ENCODE peak calls at places on chromosomes 2 and 18, in four cellular contexts. One of them, this sample, is unnamed.

GRCh38 chr2:212536385-212537310 is 2.0 kb downstream of the ERBB4 start:
- DNase-seq in HTR-8/SVneo: no peak
- DNase-seq in LHCN-M2: no peak
- DNase-seq in AG04450: no peak
- DNase-seq in this sample: peak; percentile 65

GRCh38 chr2:239259603-239260298 is 141.1 kb downstream of the HDAC4 start:
- DNase-seq in LHCN-M2: no peak
- DNase-seq in AG04450: no peak
- DNase-seq in HTR-8/SVneo: no peak
- DNase-seq in this sample: no peak

GRCh38 chr2:158191076-158191566 is 89.4 kb downstream of the UPP2 start:
- DNase-seq in AG04450: no peak
- DNase-seq in LHCN-M2: no peak
- DNase-seq in HTR-8/SVneo: no peak
- DNase-seq in this sample: peak; percentile 71

GRCh38 chr2:157333304-157334047 is 7.9 kb upstream of the ERMN start:
- DNase-seq in HTR-8/SVneo: no peak
- DNase-seq in LHCN-M2: no peak
- DNase-seq in AG04450: no peak
- DNase-seq in this sample: no peak

GRCh38 chr2:72513011-72513410 is 312.8 kb downstream of the EXOC6B start:
- DNase-seq in HTR-8/SVneo: no peak
- DNase-seq in AG04450: no peak
- DNase-seq in LHCN-M2: no peak
- DNase-seq in this sample: no peak

GRCh38 chr2:285506-285905 is 2.4 kb downstream of the ALKAL2 start:
- DNase-seq in AG04450: peak; percentile 36
- DNase-seq in HTR-8/SVneo: peak; percentile 29
- DNase-seq in LHCN-M2: no peak
- DNase-seq in this sample: no peak

GRCh38 chr2:165953306-165953654 is 296 bp downstream of the TTC21B start:
- DNase-seq in HTR-8/SVneo: no peak
- DNase-seq in LHCN-M2: no peak
- DNase-seq in AG04450: no peak
- DNase-seq in this sample: no peak

GRCh38 chr2:240922982-240923537 is 16.9 kb downstream of the CROCC2 start:
- DNase-seq in LHCN-M2: no peak
- DNase-seq in AG04450: no peak
- DNase-seq in HTR-8/SVneo: no peak
- DNase-seq in this sample: no peak

GRCh38 chr2:85250045-85250444 is 77.7 kb downstream of the TGOLN2 start:
- DNase-seq in LHCN-M2: peak; percentile 27
- DNase-seq in AG04450: no peak
- DNase-seq in HTR-8/SVneo: no peak
- DNase-seq in this sample: no peak

GRCh38 chr2:31199206-31199605 is 18.1 kb downstream of the CAPN14 start:
- DNase-seq in AG04450: no peak
- DNase-seq in LHCN-M2: no peak
- DNase-seq in HTR-8/SVneo: no peak
- DNase-seq in this sample: no peak

GRCh38 chr2:172427256-172427989 is at the start of gene ITGA6:
- DNase-seq in LHCN-M2: peak; percentile 62
- DNase-seq in AG04450: no peak
- DNase-seq in HTR-8/SVneo: peak; percentile 67
- DNase-seq in this sample: peak; percentile 79

GRCh38 chr2:180787330-180787729 is 193.1 kb upstream of the UBE2E3 start:
- DNase-seq in LHCN-M2: no peak
- DNase-seq in AG04450: no peak
- DNase-seq in HTR-8/SVneo: no peak
- DNase-seq in this sample: no peak

GRCh38 chr18:48679236-48679635 is 140.4 kb downstream of the CTIF start:
- DNase-seq in HTR-8/SVneo: no peak
- DNase-seq in LHCN-M2: no peak
- DNase-seq in AG04450: no peak
- DNase-seq in this sample: no peak

GRCh38 chr2:3008551-3009498 is 368.8 kb downstream of the EIPR1 start:
- DNase-seq in AG04450: no peak
- DNase-seq in LHCN-M2: no peak
- DNase-seq in HTR-8/SVneo: no peak
- DNase-seq in this sample: no peak

GRCh38 chr18:45506951-45507350 is 108.3 kb upstream of the SLC14A2 start:
- DNase-seq in AG04450: no peak
- DNase-seq in HTR-8/SVneo: no peak
- DNase-seq in LHCN-M2: no peak
- DNase-seq in this sample: no peak

GRCh38 chr2:47230418-47230817 is 75.3 kb upstream of the STPG4 start:
- DNase-seq in LHCN-M2: peak; percentile 70
- DNase-seq in HTR-8/SVneo: no peak
- DNase-seq in AG04450: no peak
- DNase-seq in this sample: no peak

GRCh38 chr2:136361521-136361920 is 243.6 kb upstream of the CXCR4 start:
- DNase-seq in LHCN-M2: no peak
- DNase-seq in HTR-8/SVneo: no peak
- DNase-seq in AG04450: no peak
- DNase-seq in this sample: no peak

GRCh38 chr2:28821295-28821958 is 10.8 kb downstream of the SPDYA start:
- DNase-seq in LHCN-M2: peak; percentile 49
- DNase-seq in AG04450: no peak
- DNase-seq in HTR-8/SVneo: peak; percentile 60
- DNase-seq in this sample: peak; percentile 85

GRCh38 chr2:30663321-30663720 is 143.9 kb downstream of the CAPN13 start:
- DNase-seq in LHCN-M2: no peak
- DNase-seq in HTR-8/SVneo: no peak
- DNase-seq in AG04450: no peak
- DNase-seq in this sample: no peak

GRCh38 chr2:167924556-167924955 is 322.8 kb downstream of the STK39 start:
- DNase-seq in HTR-8/SVneo: no peak
- DNase-seq in AG04450: no peak
- DNase-seq in LHCN-M2: peak; percentile 5
- DNase-seq in this sample: peak; percentile 72

GRCh38 chr18:12423820-12424219 is 16.1 kb downstream of the PRELID3A start:
- DNase-seq in LHCN-M2: no peak
- DNase-seq in AG04450: no peak
- DNase-seq in HTR-8/SVneo: no peak
- DNase-seq in this sample: no peak

GRCh38 chr2:16546128-16546754 is 119.4 kb downstream of the CYRIA start:
- DNase-seq in LHCN-M2: peak; percentile 49
- DNase-seq in HTR-8/SVneo: no peak
- DNase-seq in AG04450: no peak
- DNase-seq in this sample: peak; percentile 93

GRCh38 chr2:217643814-217644301 is 358.9 kb downstream of the TNS1 start:
- DNase-seq in HTR-8/SVneo: no peak
- DNase-seq in AG04450: no peak
- DNase-seq in LHCN-M2: no peak
- DNase-seq in this sample: peak; percentile 94

GRCh38 chr2:205198130-205198505 is 484.2 kb upstream of the NRP2 start:
- DNase-seq in LHCN-M2: peak; percentile 74
- DNase-seq in HTR-8/SVneo: no peak
- DNase-seq in AG04450: peak; percentile 49
- DNase-seq in this sample: peak; percentile 69

GRCh38 chr2:20352230-20353216 is 1.9 kb upstream of the PUM2 start:
- DNase-seq in LHCN-M2: no peak
- DNase-seq in HTR-8/SVneo: no peak
- DNase-seq in AG04450: no peak
- DNase-seq in this sample: no peak

GRCh38 chr2:85735691-85736090 is 18.1 kb upstream of the ATOH8 start:
- DNase-seq in LHCN-M2: no peak
- DNase-seq in AG04450: no peak
- DNase-seq in HTR-8/SVneo: no peak
- DNase-seq in this sample: no peak

GRCh38 chr18:59665057-59666007 is 31.9 kb downstream of the CCBE1 start:
- DNase-seq in HTR-8/SVneo: no peak
- DNase-seq in AG04450: no peak
- DNase-seq in LHCN-M2: peak; percentile 26
- DNase-seq in this sample: no peak

GRCh38 chr2:159098374-159098773 is 129.9 kb downstream of the TANC1 start:
- DNase-seq in HTR-8/SVneo: no peak
- DNase-seq in AG04450: no peak
- DNase-seq in LHCN-M2: no peak
- DNase-seq in this sample: no peak

GRCh38 chr2:237405605-237406004 is 8.4 kb downstream of the COL6A3 start:
- DNase-seq in LHCN-M2: no peak
- DNase-seq in HTR-8/SVneo: no peak
- DNase-seq in AG04450: no peak
- DNase-seq in this sample: no peak

This sample was measured in SJCRH30.